ENCODE peak calls at places on chromosomes 4 and X, in nine cellular contexts. A is heart left ventricle, E is breast epithelium, T is transverse colon, H is sigmoid colon, W is stomach, B is uterus, F is NB4, M is tibial nerve. V is an unnamed sample.
A peak's percentile ranks its signal among the peaks of the same experiment; 100 is the strongest.

GRCh38 chr4:152117054-152117453 is 356.2 kb upstream of the GATB start:
- DNase-seq in A (no peak), E (no peak), T (no peak), H (no peak), W (no peak), B (no peak), F (no peak), M (no peak), V (no peak)

GRCh38 chr4:38898245-38898644 is 30.6 kb downstream of the FAM114A1 start:
- DNase-seq in A (no peak), E (no peak), T (no peak), H (no peak), W (no peak), B (no peak), F (no peak), M (no peak), V (no peak)

GRCh38 chr4:2257361-2258001 is 4.4 kb downstream of the MXD4 start:
- DNase-seq in A (peak; percentile 5), E (no peak), T (peak; percentile 8), H (peak; percentile 69), W (peak; percentile 25), B (peak; percentile 23), F (no peak), M (peak; percentile 6), V (peak; percentile 12)

GRCh38 chrX:73563740-73564073 is 710 bp downstream of the CHIC1 start:
- DNase-seq in A (no peak), E (no peak), T (no peak), H (no peak), W (no peak), B (no peak), F (no peak), M (no peak), V (no peak)

GRCh38 chr4:110411599-110412011 is 64.3 kb upstream of the ENPEP start:
- DNase-seq in A (no peak), E (no peak), T (peak; percentile 24), H (no peak), W (no peak), B (no peak), F (no peak), M (no peak), V (no peak)

GRCh38 chrX:136725446-136726104 is 55.2 kb downstream of the ARHGEF6 start:
- DNase-seq in A (no peak), E (no peak), T (no peak), H (peak; percentile 74), W (no peak), B (peak; percentile 23), F (no peak), M (no peak), V (no peak)

GRCh38 chr4:141016117-141016798 is 117.0 kb downstream of the RNF150 start:
- DNase-seq in A (no peak), E (no peak), T (no peak), H (no peak), W (no peak), B (no peak), F (no peak), M (no peak), V (no peak)

GRCh38 chrX:32392655-32393054 is 818.7 kb downstream of the DMD start:
- DNase-seq in A (no peak), E (no peak), T (no peak), H (no peak), W (no peak), B (no peak), F (no peak), M (no peak), V (no peak)

GRCh38 chrX:121030083-121030482 is 17.3 kb upstream of the GLUD2 start:
- DNase-seq in A (no peak), E (no peak), T (no peak), H (no peak), W (no peak), B (no peak), F (no peak), M (no peak), V (no peak)

GRCh38 chr4:82785248-82786003 is 13.2 kb downstream of the SCD5 start:
- DNase-seq in A (no peak), E (no peak), T (no peak), H (no peak), W (no peak), B (no peak), F (peak; percentile 77), M (no peak), V (no peak)

GRCh38 chr4:111234939-111235338 is 612.1 kb upstream of the PITX2 start:
- DNase-seq in A (no peak), E (no peak), T (no peak), H (no peak), W (no peak), B (no peak), F (no peak), M (no peak), V (no peak)

GRCh38 chr4:147863808-147864472 is 132.1 kb downstream of the ARHGAP10 start:
- DNase-seq in A (peak; percentile 35), E (no peak), T (no peak), H (no peak), W (no peak), B (no peak), F (no peak), M (peak; percentile 42), V (no peak)

GRCh38 chr4:128444544-128445302 is 157.1 kb upstream of the PGRMC2 start:
- DNase-seq in A (no peak), E (no peak), T (no peak), H (no peak), W (no peak), B (no peak), F (no peak), M (no peak), V (no peak)

GRCh38 chr4:8920969-8921368 is 49.3 kb upstream of the HMX1 start:
- DNase-seq in A (no peak), E (peak; percentile 17), T (no peak), H (no peak), W (peak; percentile 18), B (no peak), F (no peak), M (no peak), V (peak; percentile 59)

GRCh38 chrX:63686878-63687714 is 97.9 kb downstream of the ARHGEF9 start:
- DNase-seq in A (peak; percentile 5), E (no peak), T (no peak), H (no peak), W (no peak), B (no peak), F (peak; percentile 41), M (no peak), V (no peak)

GRCh38 chr4:36026348-36026747 is 218.0 kb downstream of the ARAP2 start:
- DNase-seq in A (no peak), E (no peak), T (no peak), H (no peak), W (no peak), B (no peak), F (no peak), M (no peak), V (no peak)

GRCh38 chr4:21830272-21830671 is 118.3 kb downstream of the KCNIP4 start:
- DNase-seq in A (no peak), E (no peak), T (no peak), H (no peak), W (no peak), B (no peak), F (no peak), M (no peak), V (no peak)

GRCh38 chrX:63275127-63275526 is 76.0 kb downstream of the SPIN4 start:
- DNase-seq in A (peak; percentile 5), E (no peak), T (peak; percentile 14), H (no peak), W (no peak), B (no peak), F (peak; percentile 19), M (no peak), V (no peak)

DNA sequence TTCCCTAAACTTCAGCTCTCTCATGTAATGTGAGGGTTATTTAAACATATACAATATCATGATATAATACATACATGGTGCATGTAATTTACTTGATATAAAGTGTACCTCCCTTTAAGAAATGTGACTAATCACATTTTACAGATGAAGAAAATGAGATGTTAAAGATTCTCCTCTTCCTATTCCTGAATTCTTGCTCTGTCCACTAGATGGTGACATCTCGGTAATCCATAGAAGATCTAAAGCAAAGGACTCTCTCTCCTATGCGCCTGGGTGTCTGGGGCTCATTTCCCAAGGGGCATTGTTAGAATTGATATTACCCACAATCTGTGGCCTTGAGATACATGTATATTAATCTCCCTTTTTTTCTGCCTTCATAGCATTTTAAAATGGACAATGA is 804.9 kb downstream of the RAB28 start:
- DNase-seq in A (no peak), E (no peak), T (no peak), H (no peak), W (no peak), B (no peak), F (peak; percentile 33), M (no peak), V (no peak)
- TF ChIP-seq CTCF in A (no peak), E (no peak), T (no peak), H (no peak), W (no peak), B (no peak), F (peak; percentile 61), M (no peak), V (no peak)

GRCh38 chrX:41923257-41923924 is at the start of gene CASK:
- DNase-seq in A (peak; percentile 92), E (peak; percentile 87), T (peak; percentile 94), H (peak; percentile 96), W (peak; percentile 94), B (peak; percentile 93), F (peak; percentile 78), M (peak; percentile 87), V (peak; percentile 86)
- TF ChIP-seq POLR2A in A (peak; percentile 76), E (no peak), T (peak; percentile 62), H (no peak), W (no peak), B (peak; percentile 88), F (no peak), M (peak; percentile 86), V (no peak)

GRCh38 chr4:54006755-54007154 is 57.6 kb downstream of the CHIC2 start:
- DNase-seq in A (no peak), E (no peak), T (no peak), H (no peak), W (no peak), B (no peak), F (no peak), M (no peak), V (no peak)

GRCh38 chr4:54011201-54011600 is 53.2 kb downstream of the CHIC2 start:
- DNase-seq in A (no peak), E (no peak), T (no peak), H (no peak), W (no peak), B (no peak), F (no peak), M (no peak), V (no peak)

GRCh38 chr4:54004463-54004862 is 59.9 kb downstream of the CHIC2 start:
- DNase-seq in A (no peak), E (no peak), T (no peak), H (no peak), W (no peak), B (no peak), F (no peak), M (no peak), V (no peak)

GRCh38 chr4:54001558-54002365 is 62.6 kb downstream of the CHIC2 start:
- DNase-seq in A (no peak), E (no peak), T (no peak), H (no peak), W (no peak), B (no peak), F (no peak), M (no peak), V (no peak)

GRCh38 chr4:54005475-54005874 is 58.9 kb downstream of the CHIC2 start:
- DNase-seq in A (no peak), E (no peak), T (no peak), H (no peak), W (no peak), B (no peak), F (no peak), M (no peak), V (no peak)
- TF ChIP-seq CTCF in A (no peak), E (no peak), T (no peak), H (no peak), W (no peak), B (no peak), F (no peak), M (no peak), V (no peak)

GRCh38 chr4:762211-763190 is 56.9 kb downstream of the PCGF3 start:
- DNase-seq in A (no peak), E (no peak), T (no peak), H (no peak), W (no peak), B (no peak), F (peak; percentile 54), M (no peak), V (no peak)
- TF ChIP-seq POLR2A in A (no peak), E (no peak), T (no peak), H (no peak), W (no peak), B (no peak), F (no peak), M (no peak), V (no peak)